ENCODE peak calls at places on chromosomes 11 and 22, in five cellular contexts. F is naive thymus-derived CD4-positive, alpha-beta T cell; D is CD8-positive, alpha-beta T cell; G is psoas muscle; E is GM23248. W is an unnamed sample.
A peak's percentile ranks its signal among the peaks of the same experiment; 100 is the strongest.

GRCh38 chr22:50192056-50192824 is 6.5 kb downstream of the TRABD start:
- DNase-seq in F (no peak), D (no peak), G (no peak), E (peak; percentile 31), W (no peak)

GRCh38 chr11:126544311-126545056 is 189.0 kb downstream of the ST3GAL4 start:
- DNase-seq in F (no peak), D (no peak), G (no peak), E (peak; percentile 59), W (no peak)

GRCh38 chr11:38718659-38719058 is 2120.6 kb upstream of the RAG2 start:
- DNase-seq in F (no peak), D (no peak), G (no peak), E (no peak), W (no peak)

GRCh38 chr22:33894036-33894435 is 26.2 kb downstream of the LARGE1 start:
- DNase-seq in F (no peak), D (no peak), G (no peak), E (no peak), W (no peak)

GRCh38 chr11:17366491-17366890 is 14.9 kb downstream of the NCR3LG1 start:
- DNase-seq in F (no peak), D (no peak), G (no peak), E (no peak), W (no peak)

GRCh38 chr11:112118176-112118575 is 31.5 kb downstream of the SDHD start:
- DNase-seq in F (no peak), D (no peak), G (no peak), E (no peak), W (no peak)

GRCh38 chr22:17085277-17086091 is 684 bp downstream of the IL17RA start:
- DNase-seq in F (peak; percentile 48), D (no peak), G (peak; percentile 65), E (peak; percentile 68), W (no peak)

GRCh38 chr11:11992257-11992690 is 16.2 kb downstream of the DKK3 start:
- DNase-seq in F (no peak), D (no peak), G (no peak), E (peak; percentile 69), W (no peak)

GRCh38 chr22:36328635-36329216 is 59.0 kb downstream of the MYH9 start:
- DNase-seq in F (peak; percentile 32), D (peak; percentile 61), G (peak; percentile 79), E (peak; percentile 74), W (no peak)

GRCh38 chr22:44261861-44262595 is 50.7 kb downstream of the SHISAL1 start:
- DNase-seq in F (no peak), D (no peak), G (peak; percentile 8), E (no peak), W (no peak)

GRCh38 chr22:40112595-40112994 is 65.1 kb upstream of the TNRC6B start:
- DNase-seq in F (no peak), D (no peak), G (no peak), E (no peak), W (no peak)

GRCh38 chr22:37070744-37071143 is 19.2 kb downstream of the KCTD17 start:
- DNase-seq in F (no peak), D (no peak), G (no peak), E (no peak), W (no peak)

GRCh38 chr11:11415786-11416390 is 62.8 kb upstream of the CSNK2A3 start:
- DNase-seq in F (no peak), D (no peak), G (no peak), E (peak; percentile 60), W (no peak)

GRCh38 chr22:44578516-44579230 is 80.6 kb upstream of the RTL6 start:
- DNase-seq in F (no peak), D (no peak), G (no peak), E (no peak), W (no peak)

GRCh38 chr11:64643258-64643881 is 52.4 kb downstream of the SLC22A12 start:
- DNase-seq in F (no peak), D (no peak), G (no peak), E (peak; percentile 16), W (no peak)

GRCh38 chr22:19597399-19597735 is 73.2 kb upstream of the CLDN5 start:
- DNase-seq in F (no peak), D (peak; percentile 74), G (no peak), E (no peak), W (no peak)

GRCh38 chr11:66891849-66892660 is 35.2 kb downstream of the LRFN4 start:
- DNase-seq in F (peak; percentile 50), D (no peak), G (peak; percentile 80), E (peak; percentile 96), W (no peak)

DNA sequence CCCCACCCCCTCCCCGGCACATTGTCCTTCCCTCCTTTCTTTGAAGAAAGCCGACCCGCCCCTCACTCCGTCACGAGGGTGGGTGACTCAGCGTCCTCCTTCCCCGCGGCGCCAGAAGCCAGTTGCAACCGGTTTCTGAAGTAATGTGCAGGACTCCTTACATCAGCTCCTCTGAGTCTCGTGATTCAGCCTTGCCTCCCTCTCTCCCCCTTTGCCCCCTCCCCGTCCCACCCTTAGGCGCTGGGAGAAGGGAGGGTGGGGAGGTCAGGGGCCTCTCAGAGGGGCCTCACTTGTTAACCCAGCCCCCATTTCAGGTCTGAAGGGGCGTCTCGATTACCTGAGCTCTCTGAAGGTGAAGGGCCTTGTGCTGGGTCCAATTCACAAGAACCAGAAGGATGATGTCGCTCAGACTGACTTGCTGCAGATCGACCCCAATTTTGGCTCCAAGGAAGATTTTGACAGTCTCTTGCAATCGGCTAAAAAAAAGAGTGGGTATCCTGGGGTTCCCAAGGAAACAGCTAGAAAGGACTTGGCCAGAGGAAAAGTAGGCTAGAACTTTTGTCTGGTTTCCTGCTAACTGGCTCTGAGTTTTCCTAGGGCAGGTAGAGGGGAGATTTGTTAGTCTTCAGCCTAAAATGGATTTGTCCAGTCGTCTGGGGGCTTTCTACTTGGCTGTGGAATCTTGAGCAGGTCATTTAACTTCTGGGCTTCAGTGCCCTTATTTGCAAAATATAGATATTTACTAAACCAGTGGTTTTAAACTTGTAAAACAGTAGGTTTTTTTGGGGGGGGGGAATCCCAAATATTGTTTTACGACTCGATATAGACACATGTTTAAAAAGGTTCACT is 1.1 kb downstream of the SLC3A2 start:
- DNase-seq in F (peak; percentile 91), D (peak; percentile 95), G (peak; percentile 97), E (peak; percentile 99), W (no peak)
- H3K4me1 ChIP-seq in F (peaks cover 34% of the 10 kb centered on the region), D (peaks cover 36% of the 10 kb centered on the region), G (peaks cover 41% of the 10 kb centered on the region), E (peaks cover 48% of the 10 kb centered on the region), W (peaks cover 3% of the 10 kb centered on the region)

GRCh38 chr11:123187670-123188507 is 7.2 kb downstream of the CLMP start:
- DNase-seq in F (no peak), D (no peak), G (no peak), E (peak; percentile 62), W (no peak)

GRCh38 chr11:123191939-123192338 is 3.1 kb downstream of the CLMP start:
- DNase-seq in F (no peak), D (no peak), G (no peak), E (peak; percentile 3), W (no peak)

GRCh38 chr11:123193742-123194141 is 1.3 kb downstream of the CLMP start:
- DNase-seq in F (no peak), D (no peak), G (no peak), E (peak; percentile 55), W (no peak)

GRCh38 chr11:123188508-123189165 is 6.4 kb downstream of the CLMP start:
- DNase-seq in F (no peak), D (no peak), G (no peak), E (peak; percentile 88), W (no peak)

DNA sequence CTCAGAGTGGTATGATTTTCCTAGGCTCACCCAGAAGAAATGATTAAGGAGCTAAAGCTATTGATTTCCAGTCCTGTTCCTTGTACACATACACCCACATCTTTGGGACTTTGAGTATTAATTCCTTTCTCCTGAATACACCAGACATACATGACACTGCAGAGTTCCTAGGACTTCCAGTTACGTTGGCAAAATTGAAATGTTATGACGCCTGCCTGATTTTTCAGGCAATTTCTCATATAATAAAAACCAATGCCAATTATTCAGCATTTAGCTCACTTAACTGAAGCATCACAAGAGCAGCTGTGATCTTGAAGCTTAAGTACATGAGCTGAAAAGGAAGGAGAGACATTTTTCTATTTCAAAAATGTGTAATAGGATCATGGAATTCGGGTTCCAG is 4.5 kb downstream of the CLMP start:
- DNase-seq in F (no peak), D (no peak), G (no peak), E (peak; percentile 74), W (no peak)
- H3K4me1 ChIP-seq in F (peaks cover 2% of the 10 kb centered on the region), D (peaks cover 21% of the 10 kb centered on the region), G (no peaks in the 10 kb centered on the region), E (peaks cover 67% of the 10 kb centered on the region), W (peaks cover 5% of the 10 kb centered on the region)

DNA sequence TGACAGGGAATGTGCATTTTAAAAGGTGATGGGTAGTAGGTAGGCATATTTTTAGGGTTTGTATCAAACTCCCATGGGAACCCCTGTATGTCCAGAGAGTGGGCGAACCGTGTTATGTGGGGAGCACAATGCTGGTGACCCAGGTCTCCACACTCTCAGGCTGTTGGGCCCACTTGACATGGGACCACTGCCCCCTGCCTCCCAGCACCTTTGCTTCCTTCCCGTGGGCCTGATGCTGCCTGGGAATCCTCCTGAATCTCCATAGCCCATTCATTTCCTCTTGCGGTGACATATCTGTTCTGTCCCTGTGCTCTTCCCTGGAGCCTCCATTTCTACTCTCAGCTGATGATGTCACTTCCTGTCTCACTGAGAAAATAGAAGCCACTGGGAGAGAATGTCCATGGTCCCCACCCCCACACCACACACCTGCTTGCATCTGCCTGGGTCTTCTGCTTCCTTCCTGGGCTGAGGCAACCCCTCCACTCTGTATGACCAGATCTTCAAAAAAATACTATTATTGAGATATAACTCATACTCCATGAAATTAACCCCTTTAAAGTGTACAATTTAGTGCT is 55.8 kb upstream of the THY1 start:
- DNase-seq in F (no peak), D (peak; percentile 17), G (no peak), E (no peak), W (no peak)
- H3K4me1 ChIP-seq in F (no peaks in the 10 kb centered on the region), D (no peaks in the 10 kb centered on the region), G (no peaks in the 10 kb centered on the region), E (peaks cover 15% of the 10 kb centered on the region), W (peaks cover 2% of the 10 kb centered on the region)

GRCh38 chr11:118922745-118923627 is 2.7 kb downstream of the BCL9L start:
- DNase-seq in F (no peak), D (peak; percentile 53), G (no peak), E (peak; percentile 45), W (no peak)

GRCh38 chr11:118924591-118925585 is 838 bp downstream of the BCL9L start:
- DNase-seq in F (peak; percentile 58), D (peak; percentile 71), G (peak; percentile 78), E (peak; percentile 68), W (no peak)

GRCh38 chr11:118923721-118924587 is 1.8 kb downstream of the BCL9L start:
- DNase-seq in F (no peak), D (peak; percentile 52), G (no peak), E (peak; percentile 44), W (no peak)

GRCh38 chr11:118921121-118921928 is 4.4 kb downstream of the BCL9L start:
- DNase-seq in F (no peak), D (no peak), G (peak; percentile 88), E (peak; percentile 90), W (no peak)

DNA sequence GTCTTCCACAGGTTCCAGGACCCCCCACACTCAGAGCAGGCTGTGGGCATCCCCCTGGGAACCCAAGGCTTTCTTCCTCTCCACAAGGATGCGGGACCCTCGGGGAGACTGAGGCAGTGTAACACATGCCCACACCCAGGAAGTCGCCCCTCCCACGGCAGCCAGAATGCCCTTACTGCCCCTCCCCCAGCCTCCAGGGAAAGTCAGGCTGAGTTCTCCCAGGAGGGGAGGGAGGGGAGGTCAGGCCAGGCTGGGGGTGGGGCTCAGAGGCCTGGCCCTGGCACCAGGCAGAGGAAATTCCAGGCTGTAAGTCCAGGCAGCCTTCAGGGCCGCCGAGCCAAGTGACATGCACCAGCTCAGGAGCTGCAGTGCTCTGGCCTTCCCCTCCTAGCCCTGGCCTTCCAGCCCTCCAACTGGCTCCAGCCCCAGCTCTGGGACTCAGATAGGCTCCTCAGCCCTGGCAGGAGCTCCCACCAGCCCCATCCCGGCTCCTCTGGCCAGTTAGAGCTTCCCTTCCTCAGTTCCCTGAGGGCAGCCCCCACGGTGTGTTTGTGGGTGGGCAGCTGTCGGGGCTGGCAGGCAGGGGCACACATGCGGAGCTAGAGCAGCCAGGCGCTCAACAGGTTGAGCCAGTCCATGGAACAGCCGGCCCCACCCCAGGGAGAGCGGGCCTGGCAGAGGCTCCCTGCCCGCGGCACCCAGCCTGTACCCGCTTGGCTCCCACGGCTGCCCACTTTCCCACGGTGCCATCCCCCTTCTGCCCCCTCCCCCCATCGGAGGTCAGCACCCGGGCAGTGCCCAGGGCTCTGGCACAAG is 3.6 kb downstream of the BCL9L start:
- DNase-seq in F (no peak), D (no peak), G (peak; percentile 95), E (peak; percentile 83), W (no peak)
- H3K4me1 ChIP-seq in F (peaks cover 36% of the 10 kb centered on the region), D (peaks cover 47% of the 10 kb centered on the region), G (peaks cover 62% of the 10 kb centered on the region), E (peaks cover 46% of the 10 kb centered on the region), W (peaks cover 32% of the 10 kb centered on the region)

W was measured in iPS DF 6.9.